ENCODE peak calls at places on chromosomes 1 and 21, in four cellular contexts. M is HCT116, T is HL-60, S is HFF-Myc. Y is an unnamed sample.

GRCh38 chr1:202343652-202344349 is 2.1 kb upstream of the UBE2T start:
- DNase-seq in M (peak; percentile 39), T (no peak), S (no peak), Y (peak; percentile 51)

GRCh38 chr1:225794954-225795353 is 15.0 kb upstream of the EPHX1 start:
- DNase-seq in M (no peak), T (no peak), S (no peak), Y (no peak)

GRCh38 chr1:239810071-239810481 is 281.6 kb upstream of the FMN2 start:
- DNase-seq in M (no peak), T (no peak), S (no peak), Y (no peak)

GRCh38 chr1:153248480-153248879 is 11.0 kb upstream of the LORICRIN start:
- DNase-seq in M (no peak), T (no peak), S (no peak), Y (no peak)

GRCh38 chr21:42629856-42630410 is 23.5 kb upstream of the PDE9A start:
- DNase-seq in M (no peak), T (no peak), S (no peak), Y (no peak)

GRCh38 chr1:59178339-59178744 is 118.6 kb upstream of the FGGY start:
- DNase-seq in M (no peak), T (no peak), S (no peak), Y (no peak)

GRCh38 chr21:32382108-32382601 is 10.7 kb downstream of the URB1 start:
- DNase-seq in M (no peak), T (no peak), S (no peak), Y (no peak)

GRCh38 chr1:87495870-87496269 is 167.2 kb downstream of the LMO4 start:
- DNase-seq in M (no peak), T (no peak), S (no peak), Y (no peak)

GRCh38 chr21:44350773-44351481 is 2.5 kb upstream of the TRPM2 start:
- DNase-seq in M (no peak), T (no peak), S (no peak), Y (no peak)

GRCh38 chr1:224594360-224594759 is 21.8 kb upstream of the CNIH3 start:
- DNase-seq in M (no peak), T (no peak), S (no peak), Y (no peak)

GRCh38 chr1:212938846-212939245 is 11.5 kb upstream of the VASH2 start:
- DNase-seq in M (no peak), T (no peak), S (no peak), Y (no peak)

GRCh38 chr1:111938123-111938522 is 51.3 kb downstream of the KCND3 start:
- DNase-seq in M (no peak), T (no peak), S (no peak), Y (peak; percentile 3)

GRCh38 chr1:6989506-6990159 is 204.4 kb downstream of the CAMTA1 start:
- DNase-seq in M (no peak), T (no peak), S (no peak), Y (no peak)

GRCh38 chr1:147892731-147893214 is 9.8 kb upstream of the GJA8 start:
- DNase-seq in M (peak; percentile 24), T (no peak), S (peak; percentile 24), Y (peak; percentile 50)

GRCh38 chr21:33063907-33064622 is 5.9 kb upstream of the OLIG1 start:
- DNase-seq in M (no peak), T (no peak), S (no peak), Y (no peak)

GRCh38 chr1:150696995-150697927 is at the start of gene GOLPH3L:
- DNase-seq in M (peak; percentile 99), T (peak; percentile 98), S (peak; percentile 97), Y (peak; percentile 98)

GRCh38 chr1:62725255-62725654 is 37.1 kb upstream of the DOCK7 start:
- DNase-seq in M (no peak), T (no peak), S (no peak), Y (peak; percentile 27)

GRCh38 chr1:203048555-203049051 is 22.3 kb downstream of the PPFIA4 start:
- DNase-seq in M (no peak), T (no peak), S (no peak), Y (no peak)

GRCh38 chr1:205214756-205215155 is 3.3 kb upstream of the DSTYK start:
- DNase-seq in M (no peak), T (no peak), S (no peak), Y (no peak)

GRCh38 chr1:205216588-205216987 is 5.1 kb upstream of the DSTYK start:
- DNase-seq in M (no peak), T (no peak), S (no peak), Y (no peak)

GRCh38 chr1:205210876-205211838 is at the start of gene DSTYK:
- DNase-seq in M (peak; percentile 92), T (peak; percentile 89), S (peak; percentile 86), Y (peak; percentile 95)

GRCh38 chr1:205208805-205209204 is 2.7 kb downstream of the DSTYK start:
- DNase-seq in M (no peak), T (no peak), S (no peak), Y (no peak)

DNA sequence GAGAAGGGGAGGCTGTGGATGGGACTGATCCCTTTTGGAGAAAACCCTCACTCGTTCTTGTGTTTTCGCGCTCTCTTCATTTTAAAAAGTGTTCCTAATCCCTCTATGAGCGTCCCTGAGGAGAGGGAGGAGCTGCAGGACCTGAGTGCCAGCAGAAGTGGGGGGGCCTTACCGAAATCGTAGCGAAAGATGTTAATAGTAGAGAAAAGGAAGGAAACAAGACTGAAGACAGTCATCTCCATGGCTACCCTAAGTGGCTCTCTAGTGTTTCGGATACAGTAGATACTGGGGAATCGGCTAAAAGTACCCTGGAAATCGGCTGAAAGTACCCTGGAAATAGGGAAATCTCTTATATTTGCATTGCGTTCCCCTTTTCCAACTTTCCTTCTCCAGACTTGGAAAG is 338 bp upstream of the DSTYK start:
- DNase-seq in M (no peak), T (no peak), S (no peak), Y (no peak)
- H3K4me3 ChIP-seq in M (peak overlapping the region; percentile 74), T (peak overlapping the region; percentile 96), S (peak overlapping the region; percentile 92), Y (peak overlapping the region; percentile 80)

GRCh38 chr1:160161965-160162705 is 10.7 kb downstream of the ATP1A4 start:
- DNase-seq in M (no peak), T (no peak), S (no peak), Y (peak; percentile 53)
- TF ChIP-seq CTCF in M (peak; percentile 55), T (peak; percentile 9), S (peak; percentile 30), Y (peak; percentile 52)

GRCh38 chr1:53140451-53140850 is 2.0 kb downstream of the SLC1A7 start:
- DNase-seq in M (no peak), T (no peak), S (no peak), Y (no peak)
- H3K4me3 ChIP-seq in M (no peak overlapping the region), T (no peak overlapping the region), S (no peak overlapping the region), Y (no peak overlapping the region)

GRCh38 chr1:156752843-156753486 is 1.5 kb upstream of the HDGF start:
- DNase-seq in M (no peak), T (peak; percentile 45), S (no peak), Y (no peak)

GRCh38 chr1:156750932-156751723 is at the start of gene HDGF:
- DNase-seq in M (no peak), T (peak; percentile 67), S (no peak), Y (peak; percentile 60)

GRCh38 chr1:156750191-156750931 is 1.1 kb downstream of the HDGF start:
- DNase-seq in M (no peak), T (peak; percentile 78), S (no peak), Y (peak; percentile 60)

GRCh38 chr1:156754219-156754618 is 2.7 kb upstream of the HDGF start:
- DNase-seq in M (no peak), T (no peak), S (no peak), Y (no peak)

GRCh38 chr1:156751724-156752481 is 428 bp upstream of the HDGF start:
- DNase-seq in M (peak; percentile 90), T (peak; percentile 94), S (peak; percentile 85), Y (peak; percentile 98)
- TF ChIP-seq CTCF in M (no peak), T (no peak), S (no peak), Y (no peak)

DNA sequence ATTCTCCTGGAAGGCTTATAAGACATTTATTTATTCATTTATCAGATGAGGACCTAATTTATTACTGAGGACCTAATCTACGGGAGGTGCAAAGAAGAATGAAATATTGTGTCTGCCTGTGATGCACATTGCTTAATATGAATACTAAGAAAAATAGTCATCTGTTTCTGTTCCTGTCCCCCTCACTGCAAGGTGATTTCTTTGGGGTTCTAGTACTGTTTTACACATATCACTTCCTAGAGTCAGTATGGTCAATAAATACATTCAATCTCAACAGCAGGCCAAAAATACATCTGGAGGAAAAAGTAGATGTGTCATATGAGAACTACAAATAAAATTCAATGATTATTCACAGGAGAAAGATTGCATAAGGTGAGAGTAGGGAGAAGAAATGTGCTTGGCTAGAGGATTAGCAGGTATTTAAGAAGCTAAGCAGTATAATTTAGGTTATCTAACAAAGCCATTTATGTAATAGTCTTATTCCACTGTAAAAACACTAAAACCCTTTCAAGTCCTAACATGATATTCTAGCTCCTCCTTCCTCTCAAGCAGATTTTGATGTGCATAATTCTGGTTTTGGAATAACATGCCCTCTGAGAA is 45.3 kb upstream of the SAMSN1 start:
- DNase-seq in M (no peak), T (no peak), S (no peak), Y (peak; percentile 7)
- H3K4me3 ChIP-seq in M (no peak overlapping the region), T (no peak overlapping the region), S (no peak overlapping the region), Y (no peak overlapping the region)

GRCh38 chr1:8880068-8880676 is 1.7 kb upstream of the ENO1 start:
- DNase-seq in M (no peak), T (no peak), S (peak; percentile 72), Y (peak; percentile 61)

GRCh38 chr1:8883510-8883909 is 5.0 kb upstream of the ENO1 start:
- DNase-seq in M (no peak), T (no peak), S (no peak), Y (no peak)

GRCh38 chr1:8878448-8879347 is at the start of gene ENO1:
- DNase-seq in M (peak; percentile 93), T (peak; percentile 99), S (peak; percentile 87), Y (peak; percentile 99)

GRCh38 chr1:8876099-8876496 is 2.4 kb downstream of the ENO1 start:
- DNase-seq in M (no peak), T (no peak), S (no peak), Y (no peak)

DNA sequence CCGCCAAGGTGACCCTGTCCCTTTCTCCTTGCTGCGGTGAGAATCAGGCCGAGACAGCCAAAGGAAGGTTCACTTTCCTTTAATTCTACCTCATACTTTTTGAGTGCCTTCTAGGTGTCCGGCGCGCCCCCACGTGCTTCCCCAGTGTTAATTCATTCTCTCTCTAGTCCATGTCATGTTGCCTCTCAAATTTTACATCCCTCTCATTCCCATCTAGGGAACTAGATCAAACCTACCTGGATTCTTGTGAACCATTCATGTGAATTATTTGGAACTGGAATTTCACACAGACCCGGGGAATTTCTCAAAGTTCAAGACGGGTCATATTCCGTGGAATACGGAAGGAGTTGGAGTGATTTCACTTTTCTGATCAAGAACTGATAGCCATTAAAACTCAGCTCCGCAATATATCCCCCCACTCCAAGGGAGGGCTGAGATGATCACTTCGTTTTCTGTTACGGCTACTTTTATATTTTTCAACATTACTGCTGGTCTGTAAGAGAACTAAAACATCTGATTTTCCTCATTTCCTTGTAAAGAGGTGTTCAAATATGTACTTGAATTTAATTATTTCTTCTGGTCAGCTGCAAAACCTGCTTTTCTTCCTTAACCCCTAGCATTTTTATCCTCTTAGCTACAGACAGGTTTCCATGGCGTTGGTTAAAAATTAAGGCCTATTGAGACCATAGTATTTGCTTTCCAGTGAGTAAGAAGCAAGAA is 1.0 kb upstream of the ENO1 start:
- DNase-seq in M (no peak), T (no peak), S (no peak), Y (no peak)
- TF ChIP-seq CTCF in M (peak; percentile 33), T (no peak), S (no peak), Y (no peak)

GRCh38 chr1:61052393-61053280 is 29.7 kb upstream of the NFIA start:
- DNase-seq in M (no peak), T (no peak), S (no peak), Y (no peak)
- H3K4me3 ChIP-seq in M (no peak overlapping the region), T (no peak overlapping the region), S (no peak overlapping the region), Y (no peak overlapping the region)